ENCODE peak calls at places on chromosomes 4 and X, in seven cellular contexts. J is suprapubic skin, I is OCI-LY7, Z is psoas muscle, G is SK-N-SH, Q is tibial artery, X is left ventricle myocardium inferior. K is an unnamed sample. For H3K9me3, the result is how much of the 10 kb centered on the place peaks cover.

GRCh38 chrX:14801136-14801535 is 71.7 kb downstream of the FANCB start:
- DNase-seq in I (no peak), G (no peak), X (no peak), Q (no peak), Z (no peak), J (no peak), K (no peak)

GRCh38 chr4:97110506-97110905 is 1032.8 kb downstream of the STPG2 start:
- DNase-seq in Q (no peak), Z (no peak), X (no peak), I (no peak), J (no peak), G (no peak), K (no peak)

GRCh38 chr4:81650871-81651270 is 179.2 kb upstream of the RASGEF1B start:
- DNase-seq in J (no peak), Q (no peak), I (no peak), X (no peak), G (no peak), Z (no peak), K (no peak)

GRCh38 chrX:79270401-79270800 is 96.7 kb downstream of the ITM2A start:
- DNase-seq in X (peak), G (no peak), I (peak), J (no peak), Z (peak), Q (peak), K (no peak)

GRCh38 chr4:77579406-77580076 is 26.1 kb upstream of the CXCL13 start:
- DNase-seq in Z (no peak), I (no peak), J (no peak), Q (no peak), G (no peak), X (no peak), K (no peak)

GRCh38 chr4:5887361-5888221 is 5.3 kb downstream of the CRMP1 start:
- DNase-seq in G (peak), Q (no peak), X (no peak), I (no peak), Z (no peak), J (no peak), K (no peak)

GRCh38 chr4:89296399-89296798 is 11.2 kb downstream of the GPRIN3 start:
- DNase-seq in Z (no peak), I (no peak), G (no peak), Q (no peak), J (no peak), X (no peak), K (no peak)

GRCh38 chr4:94538229-94538628 is 86.5 kb downstream of the PDLIM5 start:
- DNase-seq in Z (no peak), G (no peak), J (no peak), Q (no peak), X (no peak), I (no peak), K (no peak)

GRCh38 chr4:3682236-3683076 is 83.7 kb upstream of the ADRA2C start:
- DNase-seq in J (peak), Z (peak), Q (peak), I (no peak), G (no peak), X (no peak), K (no peak)

GRCh38 chr4:150004481-150004880 is 73.8 kb upstream of the DCLK2 start:
- DNase-seq in I (no peak), G (no peak), Q (no peak), J (no peak), Z (no peak), X (no peak), K (no peak)

GRCh38 chr4:99483636-99484035 is 27.2 kb upstream of the C4orf17 start:
- DNase-seq in Q (no peak), G (no peak), Z (no peak), J (no peak), X (no peak), I (no peak), K (no peak)

GRCh38 chr4:138576684-138577083 is 334.5 kb upstream of the SLC7A11 start:
- DNase-seq in Q (no peak), J (no peak), I (peak), Z (no peak), X (no peak), G (no peak), K (no peak)

GRCh38 chr4:93764647-93765246 is 63.8 kb upstream of the ATOH1 start:
- DNase-seq in Q (no peak), Z (no peak), G (peak), X (no peak), I (peak), J (no peak), K (no peak)

GRCh38 chrX:53440631-53441517 is 6.7 kb upstream of the HSD17B10 start:
- DNase-seq in Z (peak), Q (peak), I (no peak), X (peak), J (peak), G (peak), K (peak)

GRCh38 chr4:184267673-184268573 is 50.2 kb upstream of the ENPP6 start:
- DNase-seq in G (no peak), J (no peak), I (peak), Z (no peak), Q (no peak), X (peak), K (no peak)

GRCh38 chrX:29634516-29634915 is 580.8 kb upstream of the MAGEB2 start:
- DNase-seq in X (no peak), Q (no peak), J (no peak), G (no peak), Z (no peak), I (no peak), K (no peak)

GRCh38 chr4:117941611-117942010 is 92.7 kb upstream of the NDST3 start:
- DNase-seq in Q (no peak), I (no peak), Z (no peak), J (no peak), X (no peak), G (no peak), K (no peak)

GRCh38 chr4:139560396-139561084 is 4.5 kb upstream of the SETD7 start:
- DNase-seq in G (no peak), J (no peak), X (no peak), Q (no peak), Z (no peak), I (peak), K (no peak)

GRCh38 chrX:17164079-17164478 is 210.9 kb upstream of the NHS start:
- DNase-seq in X (no peak), I (no peak), Q (no peak), G (no peak), J (no peak), Z (no peak), K (no peak)

GRCh38 chrX:17160971-17161370 is 214.0 kb upstream of the NHS start:
- DNase-seq in Q (no peak), G (peak), Z (no peak), X (no peak), I (no peak), J (no peak), K (no peak)

GRCh38 chrX:17161991-17162390 is 213.0 kb upstream of the NHS start:
- DNase-seq in X (no peak), Q (no peak), G (no peak), I (no peak), J (no peak), Z (no peak), K (no peak)

GRCh38 chrX:17167915-17168314 is 207.1 kb upstream of the NHS start:
- DNase-seq in Q (no peak), J (no peak), X (no peak), I (no peak), G (no peak), Z (no peak), K (no peak)

DNA sequence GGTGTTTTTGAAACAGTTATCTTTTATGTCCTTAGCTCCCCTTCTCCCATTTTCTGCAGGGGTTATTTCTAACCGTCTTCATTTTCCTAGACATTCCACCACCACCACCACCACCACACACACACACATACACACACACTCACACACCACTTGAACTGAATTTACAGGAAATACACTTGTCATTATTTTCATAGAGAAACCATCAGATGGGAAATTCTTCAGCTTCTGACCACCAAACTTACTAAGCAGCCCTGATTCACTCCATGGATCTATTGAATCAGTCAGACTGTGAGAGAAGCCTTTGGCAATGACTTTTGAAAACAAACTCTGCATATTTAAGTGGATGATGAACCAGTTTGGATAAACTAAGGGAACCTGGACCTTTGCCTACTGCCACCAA is 210.1 kb upstream of the NHS start:
- DNase-seq in J (no peak), X (no peak), Z (no peak), Q (no peak), G (no peak), I (no peak), K (no peak)
- H3K9me3 ChIP-seq in J (under half), X (under half), Z (under half), Q (under half), G (under half), I (under half), K (under half)

GRCh38 chr4:169115897-169116254 is 105.8 kb upstream of the CBR4 start:
- DNase-seq in J (no peak), I (no peak), G (no peak), Q (no peak), Z (no peak), X (no peak), K (peak)
- TF ChIP-seq CTCF in J (no peak), I (no peak), G (peak), Q (no peak), Z (no peak), X (no peak), K (no peak)

GRCh38 chrX:40143987-40144386 is 46.2 kb upstream of the BCOR start:
- DNase-seq in G (no peak), Z (no peak), X (no peak), J (no peak), Q (no peak), I (no peak), K (no peak)
- H3K4me3 ChIP-seq in G (no peak), Z (no peak), X (no peak), J (no peak), Q (no peak), I (no peak), K (no peak)

GRCh38 chr4:384311-385010 is 46.8 kb downstream of the ZNF141 start:
- DNase-seq in G (no peak), Q (no peak), X (no peak), J (no peak), Z (no peak), I (peak), K (no peak)

GRCh38 chr4:385934-386707 is 48.5 kb downstream of the ZNF141 start:
- DNase-seq in J (no peak), X (no peak), G (peak), I (no peak), Z (no peak), Q (no peak), K (no peak)

GRCh38 chr4:386708-387105 is 49.1 kb downstream of the ZNF141 start:
- DNase-seq in Z (no peak), J (no peak), Q (no peak), I (no peak), G (no peak), X (no peak), K (no peak)
- H3K9me3 ChIP-seq in Z (half or more), J (half or more), Q (half or more), I (half or more), G (under half), X (half or more), K (under half)

GRCh38 chr4:154618708-154619315 is 6.4 kb upstream of the FGG start:
- DNase-seq in J (no peak), I (peak), Q (no peak), X (no peak), Z (no peak), G (peak), K (peak)
- TF ChIP-seq CTCF in J (peak), I (peak), Q (peak), X (peak), Z (peak), G (peak), K (peak)

GRCh38 chrX:24054182-24055042 is at the start of gene EIF2S3:
- DNase-seq in J (peak), X (peak), Z (peak), G (peak), I (peak), Q (peak), K (peak)
- H3K4me3 ChIP-seq in J (no peak), X (no peak), Z (no peak), G (no peak), I (no peak), Q (no peak), K (no peak)

GRCh38 chr4:95701500-95701899 is 138.4 kb upstream of the PDHA2 start:
- DNase-seq in J (no peak), X (no peak), I (no peak), Z (no peak), G (no peak), Q (no peak), K (no peak)
- H3K9me3 ChIP-seq in J (under half), X (under half), I (under half), Z (under half), G (under half), Q (under half), K (under half)

GRCh38 chrX:13487731-13488505 is 81.5 kb upstream of the EGFL6 start:
- DNase-seq in Q (peak), G (peak), J (no peak), Z (no peak), X (no peak), I (peak), K (no peak)
- TF ChIP-seq CTCF in Q (peak), G (peak), J (peak), Z (peak), X (peak), I (peak), K (peak)

GRCh38 chr4:141635726-141636076 is 682 bp upstream of the IL15 start:
- DNase-seq in G (no peak), I (no peak), X (no peak), Z (no peak), Q (no peak), J (no peak), K (no peak)
- H3K4me3 ChIP-seq in G (peak), I (no peak), X (peak), Z (peak), Q (peak), J (peak), K (peak)

K was measured in pancreas.